ENCODE peak calls at places on chromosomes 6 and 20, in nine cellular contexts. N is ovary, E is heart left ventricle, B is SJSA1, X is Caco-2, F is spleen, O is brain microvascular endothelial cell, R is cardiac fibroblast, S is IMR-90. D is an unnamed sample.

GRCh38 chr6:72422126-72422680 is 199.7 kb upstream of the KCNQ5 start:
- DNase-seq in N (no peak), E (no peak), B (no peak), X (no peak), F (no peak), O (no peak), R (no peak), S (peak), D (peak)

GRCh38 chr6:39425346-39426056 is 103.0 kb upstream of the KCNK16 start:
- DNase-seq in N (no peak), E (no peak), B (no peak), X (no peak), F (no peak), O (no peak), R (peak), S (no peak), D (no peak)

GRCh38 chr20:24718696-24719095 is 230.4 kb upstream of the CST7 start:
- DNase-seq in N (no peak), E (no peak), B (no peak), X (no peak), F (no peak), O (no peak), R (no peak), S (no peak), D (no peak)

GRCh38 chr6:7910298-7910653 is 312 bp downstream of the TXNDC5 start:
- DNase-seq in N (no peak), E (no peak), B (no peak), X (no peak), F (peak), O (peak), R (peak), S (no peak), D (no peak)

GRCh38 chr6:57226221-57226620 is 4.1 kb upstream of the RAB23 start:
- DNase-seq in N (no peak), E (no peak), B (no peak), X (no peak), F (no peak), O (no peak), R (no peak), S (no peak), D (no peak)

GRCh38 chr20:8331740-8332412 is 199.8 kb downstream of the PLCB1 start:
- DNase-seq in N (no peak), E (no peak), B (no peak), X (no peak), F (no peak), O (peak), R (peak), S (peak), D (peak)

GRCh38 chr20:2260250-2260649 is 35.6 kb upstream of the TGM3 start:
- DNase-seq in N (no peak), E (no peak), B (no peak), X (no peak), F (no peak), O (no peak), R (no peak), S (no peak), D (no peak)

GRCh38 chr6:17984822-17985660 is 2.4 kb downstream of the KIF13A start:
- DNase-seq in N (no peak), E (no peak), B (no peak), X (no peak), F (no peak), O (no peak), R (peak), S (peak), D (no peak)

GRCh38 chr20:33570743-33571142 is 80.8 kb downstream of the CBFA2T2 start:
- DNase-seq in N (no peak), E (no peak), B (no peak), X (no peak), F (no peak), O (no peak), R (no peak), S (no peak), D (no peak)

GRCh38 chr6:111918825-111919224 is 45.6 kb upstream of the FYN start:
- DNase-seq in N (no peak), E (no peak), B (no peak), X (no peak), F (no peak), O (peak), R (peak), S (peak), D (no peak)

GRCh38 chr6:165701005-165701404 is 38.0 kb upstream of the PDE10A start:
- DNase-seq in N (no peak), E (peak), B (no peak), X (no peak), F (no peak), O (peak), R (peak), S (peak), D (no peak)

GRCh38 chr6:138031850-138032249 is 75.4 kb downstream of the PERP start:
- DNase-seq in N (no peak), E (no peak), B (no peak), X (no peak), F (no peak), O (no peak), R (no peak), S (no peak), D (no peak)

GRCh38 chr6:129635396-129636164 is 74.4 kb downstream of the ARHGAP18 start:
- DNase-seq in N (no peak), E (no peak), B (no peak), X (no peak), F (no peak), O (no peak), R (peak), S (peak), D (peak)

GRCh38 chr20:32775240-32775991 is 13.2 kb downstream of the DNMT3B start:
- DNase-seq in N (no peak), E (no peak), B (no peak), X (no peak), F (no peak), O (no peak), R (no peak), S (no peak), D (no peak)

GRCh38 chr6:9481292-9482029 is 933.4 kb downstream of the TFAP2A start:
- DNase-seq in N (no peak), E (no peak), B (no peak), X (no peak), F (no peak), O (peak), R (no peak), S (peak), D (no peak)

GRCh38 chr20:38426006-38426405 is 9.1 kb downstream of the SNHG17 start:
- DNase-seq in N (no peak), E (no peak), B (peak), X (no peak), F (no peak), O (peak), R (peak), S (peak), D (peak)

GRCh38 chr6:148414836-148415235 is 72.2 kb downstream of the SASH1 start:
- DNase-seq in N (no peak), E (no peak), B (no peak), X (no peak), F (no peak), O (peak), R (peak), S (peak), D (peak)

GRCh38 chr6:148349466-148349865 is 6.8 kb downstream of the SASH1 start:
- DNase-seq in N (no peak), E (no peak), B (no peak), X (peak), F (no peak), O (no peak), R (no peak), S (no peak), D (no peak)

GRCh38 chr6:93376026-93376540 is 43.3 kb downstream of the EPHA7 start:
- DNase-seq in N (no peak), E (no peak), B (no peak), X (no peak), F (no peak), O (no peak), R (no peak), S (no peak), D (no peak)

GRCh38 chr6:126913658-126914057 is 204.8 kb upstream of the RSPO3 start:
- DNase-seq in N (no peak), E (no peak), B (no peak), X (no peak), F (no peak), O (no peak), R (no peak), S (no peak), D (no peak)

GRCh38 chr6:37483917-37484785 is 15.5 kb downstream of the CCDC167 start:
- DNase-seq in N (peak), E (peak), B (peak), X (peak), F (peak), O (peak), R (peak), S (peak), D (no peak)

GRCh38 chr6:9576521-9576920 is 838.4 kb downstream of the TFAP2A start:
- DNase-seq in N (no peak), E (no peak), B (no peak), X (peak), F (no peak), O (no peak), R (no peak), S (no peak), D (no peak)

GRCh38 chr20:34744847-34745246 is 40.7 kb downstream of the TP53INP2 start:
- DNase-seq in N (no peak), E (peak), B (no peak), X (no peak), F (no peak), O (no peak), R (no peak), S (no peak), D (no peak)

GRCh38 chr6:49556429-49556837 is 6.0 kb downstream of the C6orf141 start:
- DNase-seq in N (no peak), E (no peak), B (no peak), X (peak), F (no peak), O (no peak), R (peak), S (peak), D (peak)

GRCh38 chr6:6002809-6003333 is 3.9 kb downstream of the NRN1 start:
- DNase-seq in N (no peak), E (no peak), B (no peak), X (no peak), F (no peak), O (no peak), R (no peak), S (no peak), D (no peak)

GRCh38 chr6:137765044-137765443 is 102.0 kb upstream of the TNFAIP3 start:
- DNase-seq in N (no peak), E (no peak), B (no peak), X (no peak), F (no peak), O (no peak), R (no peak), S (no peak), D (no peak)

GRCh38 chr20:40563296-40563950 is 125.6 kb downstream of the MAFB start:
- DNase-seq in N (no peak), E (no peak), B (no peak), X (no peak), F (no peak), O (peak), R (peak), S (no peak), D (no peak)

GRCh38 chr20:6999381-6999780 is 231.9 kb downstream of the BMP2 start:
- DNase-seq in N (no peak), E (no peak), B (no peak), X (no peak), F (no peak), O (no peak), R (no peak), S (no peak), D (no peak)

GRCh38 chr6:51352506-51353029 is 533.9 kb downstream of the TFAP2B start:
- DNase-seq in N (no peak), E (no peak), B (no peak), X (no peak), F (no peak), O (no peak), R (no peak), S (no peak), D (no peak)

GRCh38 chr6:56767892-56768531 is 125.3 kb upstream of the DST start:
- DNase-seq in N (no peak), E (no peak), B (no peak), X (no peak), F (no peak), O (no peak), R (peak), S (no peak), D (no peak)

GRCh38 chr6:6688283-6688682 is 99.8 kb downstream of the LY86 start:
- DNase-seq in N (no peak), E (no peak), B (no peak), X (no peak), F (no peak), O (no peak), R (peak), S (no peak), D (no peak)

GRCh38 chr6:133705071-133705470 is 183.8 kb upstream of the TCF21 start:
- DNase-seq in N (no peak), E (no peak), B (no peak), X (no peak), F (no peak), O (peak), R (peak), S (peak), D (peak)

GRCh38 chr6:5556011-5556410 is 294.7 kb downstream of the FARS2 start:
- DNase-seq in N (no peak), E (no peak), B (no peak), X (no peak), F (no peak), O (no peak), R (peak), S (no peak), D (no peak)

GRCh38 chr6:14968056-14968643 is 277.7 kb upstream of the JARID2 start:
- DNase-seq in N (no peak), E (no peak), B (no peak), X (no peak), F (no peak), O (no peak), R (no peak), S (no peak), D (no peak)

GRCh38 chr6:158353851-158354508 is 41.7 kb downstream of the TULP4 start:
- DNase-seq in N (no peak), E (no peak), B (no peak), X (no peak), F (no peak), O (peak), R (peak), S (peak), D (no peak)

GRCh38 chr6:93418448-93419303 is 683 bp downstream of the EPHA7 start:
- DNase-seq in N (peak), E (peak), B (no peak), X (no peak), F (peak), O (peak), R (peak), S (no peak), D (no peak)

GRCh38 chr6:139776051-139776450 is 401.6 kb upstream of the CITED2 start:
- DNase-seq in N (no peak), E (no peak), B (no peak), X (no peak), F (no peak), O (no peak), R (no peak), S (no peak), D (no peak)

GRCh38 chr6:37057678-37058077 is 52.2 kb downstream of the FGD2 start:
- DNase-seq in N (no peak), E (no peak), B (no peak), X (no peak), F (no peak), O (no peak), R (no peak), S (no peak), D (no peak)

GRCh38 chr6:149965191-149966020 is 1.7 kb downstream of the ULBP1 start:
- DNase-seq in N (no peak), E (no peak), B (no peak), X (no peak), F (peak), O (no peak), R (no peak), S (no peak), D (no peak)
- H3K4me3 ChIP-seq in N (peak), E (peak), B (no peak), X (no peak), F (peak), O (peak), R (peak), S (peak), D (peak)

GRCh38 chr6:150004101-150004782 is 21.1 kb downstream of the RAET1L start:
- DNase-seq in N (no peak), E (no peak), B (no peak), X (no peak), F (no peak), O (no peak), R (no peak), S (no peak), D (no peak)

GRCh38 chr6:150004783-150005717 is 20.3 kb downstream of the RAET1L start:
- DNase-seq in N (peak), E (peak), B (peak), X (peak), F (peak), O (peak), R (peak), S (peak), D (peak)

GRCh38 chr6:150006961-150007464 is 18.3 kb downstream of the RAET1L start:
- DNase-seq in N (no peak), E (no peak), B (no peak), X (no peak), F (peak), O (no peak), R (peak), S (peak), D (no peak)

GRCh38 chr6:150008588-150008987 is 16.7 kb downstream of the RAET1L start:
- DNase-seq in N (no peak), E (no peak), B (no peak), X (no peak), F (peak), O (no peak), R (no peak), S (no peak), D (no peak)

DNA sequence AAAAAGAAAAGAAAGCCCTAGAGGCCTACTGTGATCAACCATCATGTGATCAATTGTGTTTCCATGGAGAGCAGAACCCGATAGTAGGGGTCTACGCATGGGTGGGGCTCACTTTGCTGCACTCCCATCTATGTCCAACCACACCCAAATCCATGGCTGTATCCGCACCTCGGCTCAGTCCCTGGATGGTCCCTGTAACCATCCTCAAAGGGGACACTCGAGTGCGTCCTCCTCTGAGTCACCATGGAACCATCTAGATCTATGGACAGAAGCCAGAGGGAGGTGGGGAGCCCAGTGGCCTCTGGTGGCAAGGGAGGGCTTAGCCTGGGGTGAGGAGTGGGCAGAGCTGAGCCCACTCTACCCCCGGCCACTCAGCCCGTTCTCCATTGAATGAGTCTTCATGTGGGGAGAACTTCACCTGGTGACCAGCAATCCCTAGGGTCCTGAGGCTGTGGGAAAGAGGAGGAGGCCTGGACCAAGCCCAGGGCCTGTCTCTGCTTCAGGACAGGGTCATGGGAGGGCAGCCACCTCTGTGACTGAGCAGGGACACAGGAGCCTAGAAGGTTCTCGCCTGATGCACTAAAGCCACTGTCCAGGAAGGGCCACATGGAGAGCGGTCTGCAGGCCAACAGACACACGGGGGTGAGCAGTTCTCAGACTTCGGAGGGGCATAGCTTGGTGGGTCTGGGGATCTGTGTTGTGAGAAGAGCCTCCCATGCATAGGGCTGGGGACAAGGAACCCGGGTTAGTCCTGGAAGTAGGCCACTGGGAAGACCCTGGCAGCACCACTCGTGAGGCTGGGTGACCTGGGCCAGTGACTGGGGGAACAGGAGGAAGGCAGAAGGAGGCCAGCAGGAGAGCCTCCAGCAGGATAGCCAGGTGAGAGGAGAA is 19.3 kb downstream of the RAET1L start:
- DNase-seq in N (no peak), E (no peak), B (no peak), X (no peak), F (peak), O (no peak), R (no peak), S (no peak), D (no peak)
- H3K4me3 ChIP-seq in N (no peak), E (peak), B (peak), X (peak), F (peak), O (peak), R (peak), S (peak), D (peak)

DNA sequence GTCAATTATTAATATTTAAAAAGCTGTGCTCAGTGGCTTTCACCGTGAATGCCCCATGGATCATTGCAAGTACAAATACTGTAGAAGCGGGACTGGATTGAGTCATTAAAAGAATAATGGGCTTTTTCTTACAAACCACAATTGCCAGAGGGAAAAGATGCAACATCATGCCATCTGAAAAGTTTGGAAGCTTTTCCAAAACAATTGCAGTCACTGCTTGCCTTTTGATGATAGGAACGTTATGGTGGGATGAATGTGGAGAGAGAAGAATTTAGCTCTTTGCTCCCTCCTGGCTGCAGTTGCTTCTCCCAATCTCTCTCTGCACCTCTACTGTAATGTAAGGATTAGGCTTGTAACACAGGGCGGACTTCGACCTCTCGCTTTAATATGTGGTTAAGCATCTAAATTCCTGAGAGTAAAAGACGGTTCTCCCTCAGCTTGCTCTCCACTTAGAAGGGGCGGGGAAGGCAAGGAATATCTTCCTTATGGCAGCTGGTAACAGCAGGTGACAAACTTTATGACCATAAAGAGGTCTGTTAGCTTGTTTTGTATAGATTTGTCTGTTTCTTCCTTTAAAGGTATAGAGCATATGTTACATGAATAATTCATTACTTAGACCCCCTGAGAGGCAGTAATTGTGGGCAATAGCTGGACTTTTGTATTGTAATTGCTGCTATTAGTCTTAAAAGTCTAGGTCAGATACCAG is 376.1 kb downstream of the UTRN start:
- DNase-seq in N (no peak), E (no peak), B (no peak), X (peak), F (no peak), O (no peak), R (no peak), S (peak), D (no peak)
- H3K4me3 ChIP-seq in N (no peak), E (no peak), B (no peak), X (peak), F (no peak), O (no peak), R (no peak), S (no peak), D (no peak)

DNA sequence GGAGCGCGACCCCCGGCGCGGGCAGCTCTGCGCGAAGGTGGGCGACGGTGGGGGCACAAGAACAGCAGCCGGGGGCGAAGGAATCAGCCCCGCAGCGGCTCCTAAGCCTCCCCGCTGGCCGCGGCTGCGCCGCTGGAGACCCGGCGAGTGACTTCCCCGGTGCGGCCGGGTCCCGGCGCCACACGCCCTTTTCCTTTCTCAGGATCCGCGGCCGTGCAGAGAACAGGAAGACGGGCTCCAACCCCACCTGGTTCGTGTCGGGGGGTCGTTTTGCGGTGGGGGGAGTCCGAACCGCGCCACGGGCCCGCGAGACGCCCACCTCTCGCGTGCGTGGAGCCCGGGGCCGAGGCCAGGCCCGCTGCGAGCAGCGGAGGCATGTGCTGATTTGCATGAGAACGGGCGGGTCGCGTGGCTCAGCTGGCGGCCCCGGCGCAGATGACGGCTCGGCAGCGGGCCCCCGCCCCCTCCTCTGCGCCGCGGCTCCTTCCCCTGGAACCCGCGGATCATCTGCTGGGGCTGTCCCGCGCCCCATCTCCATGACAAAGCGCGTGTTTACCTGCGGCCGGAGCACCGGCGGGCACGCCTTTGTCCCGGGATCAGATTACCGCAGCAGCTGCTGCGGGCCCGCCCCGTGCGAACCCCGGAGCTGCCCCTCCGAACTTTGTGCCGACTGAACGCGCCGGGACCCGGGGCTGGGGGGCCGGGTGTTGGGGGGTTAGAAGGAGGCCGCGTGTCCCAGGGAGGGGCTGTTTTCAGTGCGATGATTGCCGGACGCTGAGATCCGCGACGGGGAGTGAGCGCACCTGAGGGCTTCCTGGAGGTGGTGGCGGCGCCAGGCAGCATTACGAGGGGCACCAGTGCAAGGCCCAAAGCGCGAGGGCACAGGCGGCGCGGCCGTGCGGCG is 4.9 kb upstream of the DLL1 start:
- DNase-seq in N (no peak), E (peak), B (peak), X (no peak), F (peak), O (no peak), R (no peak), S (no peak), D (no peak)
- H3K4me3 ChIP-seq in N (peak), E (peak), B (peak), X (peak), F (peak), O (peak), R (peak), S (peak), D (peak)